ENCODE peak calls at places on chromosome 13, in six cellular contexts. One of them, this sample, is unnamed.

GRCh38 chr13:88656751-88657150 is 985.6 kb downstream of the SLITRK5 start:
- DNase-seq in prostate gland: no peak
- DNase-seq in heart right ventricle: no peak
- DNase-seq in coronary artery: no peak
- DNase-seq in endodermal cell: no peak
- DNase-seq in psoas muscle: no peak
- DNase-seq in this sample: no peak

GRCh38 chr13:25267715-25268114 is 19.6 kb downstream of the MTMR6 start:
- DNase-seq in psoas muscle: no peak
- DNase-seq in endodermal cell: no peak
- DNase-seq in heart right ventricle: no peak
- DNase-seq in prostate gland: no peak
- DNase-seq in coronary artery: no peak
- DNase-seq in this sample: no peak

GRCh38 chr13:23629566-23630272 is 59.5 kb downstream of the TNFRSF19 start:
- DNase-seq in heart right ventricle: no peak
- DNase-seq in endodermal cell: no peak
- DNase-seq in coronary artery: no peak
- DNase-seq in psoas muscle: no peak
- DNase-seq in prostate gland: peak; percentile 74
- DNase-seq in this sample: no peak

GRCh38 chr13:110161112-110161897 is 145.7 kb downstream of the COL4A1 start:
- DNase-seq in heart right ventricle: no peak
- DNase-seq in endodermal cell: peak; percentile 15
- DNase-seq in coronary artery: no peak
- DNase-seq in psoas muscle: no peak
- DNase-seq in prostate gland: no peak
- DNase-seq in this sample: no peak

GRCh38 chr13:90293793-90294361 is 1053.6 kb upstream of the MIR17HG start:
- DNase-seq in psoas muscle: no peak
- DNase-seq in endodermal cell: no peak
- DNase-seq in prostate gland: no peak
- DNase-seq in coronary artery: no peak
- DNase-seq in heart right ventricle: no peak
- DNase-seq in this sample: no peak

GRCh38 chr13:39397866-39398265 is 205.1 kb downstream of the LHFPL6 start:
- DNase-seq in heart right ventricle: no peak
- DNase-seq in coronary artery: no peak
- DNase-seq in psoas muscle: no peak
- DNase-seq in endodermal cell: no peak
- DNase-seq in prostate gland: no peak
- DNase-seq in this sample: no peak

GRCh38 chr13:24228852-24229458 is 68.4 kb downstream of the SPATA13 start:
- DNase-seq in coronary artery: no peak
- DNase-seq in endodermal cell: peak; percentile 69
- DNase-seq in psoas muscle: no peak
- DNase-seq in heart right ventricle: peak; percentile 44
- DNase-seq in prostate gland: no peak
- DNase-seq in this sample: peak; percentile 20

GRCh38 chr13:47437411-47437810 is 540.6 kb upstream of the HTR2A start:
- DNase-seq in prostate gland: no peak
- DNase-seq in psoas muscle: no peak
- DNase-seq in heart right ventricle: no peak
- DNase-seq in coronary artery: no peak
- DNase-seq in endodermal cell: no peak
- DNase-seq in this sample: no peak

GRCh38 chr13:80082396-80083096 is 258.4 kb downstream of the SPRY2 start:
- DNase-seq in heart right ventricle: no peak
- DNase-seq in prostate gland: no peak
- DNase-seq in endodermal cell: no peak
- DNase-seq in psoas muscle: no peak
- DNase-seq in coronary artery: no peak
- DNase-seq in this sample: no peak

GRCh38 chr13:46296920-46297319 is 85.2 kb downstream of the LRRC63 start:
- DNase-seq in endodermal cell: no peak
- DNase-seq in coronary artery: no peak
- DNase-seq in prostate gland: no peak
- DNase-seq in psoas muscle: no peak
- DNase-seq in heart right ventricle: no peak
- DNase-seq in this sample: no peak

GRCh38 chr13:82772802-82773201 is 1109.5 kb downstream of the SLITRK1 start:
- DNase-seq in endodermal cell: no peak
- DNase-seq in coronary artery: no peak
- DNase-seq in heart right ventricle: no peak
- DNase-seq in prostate gland: no peak
- DNase-seq in psoas muscle: no peak
- DNase-seq in this sample: no peak

GRCh38 chr13:113792821-113793717 is 34.0 kb downstream of the TMEM255B start:
- DNase-seq in prostate gland: no peak
- DNase-seq in endodermal cell: no peak
- DNase-seq in heart right ventricle: no peak
- DNase-seq in coronary artery: no peak
- DNase-seq in psoas muscle: no peak
- DNase-seq in this sample: no peak

GRCh38 chr13:101535192-101535746 is 82.8 kb downstream of the ITGBL1 start:
- DNase-seq in psoas muscle: no peak
- DNase-seq in coronary artery: no peak
- DNase-seq in prostate gland: no peak
- DNase-seq in heart right ventricle: no peak
- DNase-seq in endodermal cell: no peak
- DNase-seq in this sample: no peak

GRCh38 chr13:101530293-101530692 is 77.8 kb downstream of the ITGBL1 start:
- DNase-seq in endodermal cell: no peak
- DNase-seq in prostate gland: no peak
- DNase-seq in coronary artery: no peak
- DNase-seq in heart right ventricle: no peak
- DNase-seq in psoas muscle: no peak
- DNase-seq in this sample: no peak

DNA sequence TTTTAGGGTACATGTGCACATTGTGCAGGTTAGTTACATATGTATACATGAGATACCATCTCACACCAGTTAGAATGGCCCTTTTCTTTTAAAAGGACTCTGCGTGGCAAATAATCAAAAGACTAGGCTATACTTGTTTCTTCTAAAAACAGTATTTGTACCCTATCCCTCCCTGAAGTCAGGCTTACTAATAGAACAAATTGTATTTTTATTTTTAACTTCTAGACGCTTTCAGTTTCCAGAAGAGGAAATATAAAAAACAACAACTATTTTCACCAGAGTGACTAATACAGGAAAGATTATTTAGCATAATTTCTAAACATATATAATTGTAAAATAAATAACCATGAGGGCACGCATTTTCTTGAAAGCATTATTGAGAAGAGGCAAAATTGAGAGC is 83.6 kb downstream of the ITGBL1 start:
- DNase-seq in endodermal cell: no peak
- DNase-seq in prostate gland: no peak
- DNase-seq in psoas muscle: no peak
- DNase-seq in heart right ventricle: no peak
- DNase-seq in coronary artery: no peak
- DNase-seq in this sample: no peak
- H3K27ac ChIP-seq in endodermal cell: no peak overlapping the region
- H3K27ac ChIP-seq in prostate gland: no peak overlapping the region
- H3K27ac ChIP-seq in psoas muscle: no peak overlapping the region
- H3K27ac ChIP-seq in heart right ventricle: no peak overlapping the region
- H3K27ac ChIP-seq in coronary artery: no peak overlapping the region
- H3K27ac ChIP-seq in this sample: no peak overlapping the region

GRCh38 chr13:35716186-35716585 is 239.7 kb upstream of the MAB21L1 start:
- DNase-seq in coronary artery: no peak
- DNase-seq in endodermal cell: no peak
- DNase-seq in heart right ventricle: no peak
- DNase-seq in psoas muscle: no peak
- DNase-seq in prostate gland: no peak
- DNase-seq in this sample: peak; percentile 97

GRCh38 chr13:35714588-35714987 is 238.1 kb upstream of the MAB21L1 start:
- DNase-seq in psoas muscle: peak; percentile 36
- DNase-seq in heart right ventricle: no peak
- DNase-seq in endodermal cell: peak; percentile 53
- DNase-seq in prostate gland: no peak
- DNase-seq in coronary artery: no peak
- DNase-seq in this sample: no peak

GRCh38 chr13:35711909-35712308 is 235.4 kb upstream of the MAB21L1 start:
- DNase-seq in prostate gland: no peak
- DNase-seq in psoas muscle: no peak
- DNase-seq in coronary artery: no peak
- DNase-seq in endodermal cell: peak; percentile 29
- DNase-seq in heart right ventricle: no peak
- DNase-seq in this sample: no peak

GRCh38 chr13:35714096-35714495 is 237.6 kb upstream of the MAB21L1 start:
- DNase-seq in endodermal cell: no peak
- DNase-seq in coronary artery: no peak
- DNase-seq in heart right ventricle: no peak
- DNase-seq in prostate gland: no peak
- DNase-seq in psoas muscle: no peak
- DNase-seq in this sample: no peak

DNA sequence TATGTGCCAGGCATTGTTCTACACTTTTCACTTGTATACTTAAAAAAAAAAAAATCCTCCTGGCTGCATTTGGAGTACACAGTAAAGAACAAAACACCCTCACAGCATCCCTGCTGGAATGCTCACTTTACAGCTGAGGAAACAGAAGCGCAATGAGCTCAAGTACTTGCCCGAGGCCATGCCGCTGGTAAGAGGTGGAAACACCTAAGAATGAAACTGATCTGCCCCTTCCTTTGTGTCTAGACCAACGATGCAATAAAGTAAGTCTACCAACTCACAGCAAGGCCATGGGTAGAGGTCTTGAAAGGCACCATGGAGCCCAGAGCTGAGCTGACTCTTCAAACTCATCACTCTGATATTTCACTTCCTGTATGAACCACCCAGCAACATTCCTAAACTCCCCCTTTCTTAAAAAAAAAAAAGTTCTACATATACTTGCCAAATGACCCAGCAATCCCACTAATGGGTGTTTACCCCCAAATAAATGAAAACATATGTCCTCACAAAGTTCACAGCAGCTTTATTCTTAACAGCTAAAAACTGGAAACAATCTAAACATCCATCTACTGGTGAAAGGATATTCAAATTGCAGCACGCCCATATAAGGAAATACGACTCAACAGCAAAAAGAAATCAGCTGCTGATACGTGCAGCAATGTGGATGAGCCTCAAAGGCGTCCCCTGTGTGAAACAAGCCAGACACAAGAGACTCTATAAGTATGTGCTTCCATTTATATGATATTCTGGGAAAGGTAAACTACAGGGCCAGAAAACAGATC is 236.6 kb upstream of the MAB21L1 start:
- DNase-seq in coronary artery: no peak
- DNase-seq in endodermal cell: peak; percentile 33
- DNase-seq in heart right ventricle: no peak
- DNase-seq in psoas muscle: no peak
- DNase-seq in prostate gland: no peak
- DNase-seq in this sample: no peak
- H3K4me3 ChIP-seq in coronary artery: no peak overlapping the region
- H3K4me3 ChIP-seq in endodermal cell: no peak overlapping the region
- H3K4me3 ChIP-seq in heart right ventricle: no peak overlapping the region
- H3K4me3 ChIP-seq in psoas muscle: no peak overlapping the region
- H3K4me3 ChIP-seq in prostate gland: no peak overlapping the region
- H3K4me3 ChIP-seq in this sample: no peak overlapping the region

DNA sequence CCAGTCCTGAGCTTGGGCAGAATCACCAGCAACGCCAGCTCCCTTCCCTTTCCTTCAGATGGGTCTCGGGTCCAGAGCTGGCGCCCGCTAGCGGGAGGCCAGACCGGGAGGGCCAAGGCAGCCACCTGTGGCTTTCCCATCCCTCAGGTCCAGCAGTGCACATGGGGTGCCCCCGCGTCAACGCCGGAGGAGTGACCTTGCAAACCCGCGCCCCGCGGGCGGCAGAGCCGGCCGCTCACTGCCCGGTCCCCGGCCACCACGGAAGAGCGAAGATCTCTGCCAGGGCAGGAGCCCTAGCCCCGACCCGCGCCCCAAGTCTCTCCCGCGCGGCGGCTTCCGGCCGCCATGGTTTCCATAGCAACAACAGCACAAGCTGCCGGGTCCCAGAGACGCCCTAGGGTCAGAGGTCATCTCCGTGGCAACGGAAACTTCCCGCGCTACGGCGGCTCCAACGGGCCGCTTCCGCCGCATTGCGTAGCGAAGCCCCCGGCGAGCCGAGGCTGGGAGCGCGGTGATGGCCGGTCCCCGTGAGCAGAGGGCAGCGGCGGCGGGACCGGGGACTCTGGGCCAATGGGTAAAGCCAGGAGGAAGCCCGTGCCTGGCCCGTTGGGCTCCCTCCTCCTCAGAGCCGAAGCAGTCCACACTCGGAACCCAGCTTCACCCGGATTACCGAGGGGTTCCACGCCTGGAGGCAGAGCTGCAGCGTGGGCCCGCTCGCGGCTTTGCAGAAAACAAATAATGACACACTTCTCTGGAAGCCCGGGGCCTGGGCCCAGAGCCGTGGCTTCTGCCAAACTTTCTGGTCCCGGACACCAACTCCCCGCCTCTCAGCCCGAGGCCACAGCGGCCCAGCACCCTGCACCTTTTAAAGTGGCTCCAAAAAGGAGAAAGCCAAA is 7.4 kb downstream of the FGF14 start:
- DNase-seq in heart right ventricle: peak; percentile 97
- DNase-seq in coronary artery: peak; percentile 95
- DNase-seq in endodermal cell: peak; percentile 98
- DNase-seq in prostate gland: peak; percentile 73
- DNase-seq in psoas muscle: peak; percentile 95
- DNase-seq in this sample: no peak
- TF ChIP-seq CTCF in heart right ventricle: peak; percentile 54
- TF ChIP-seq CTCF in coronary artery: no peak
- TF ChIP-seq CTCF in endodermal cell: peak; percentile 65
- TF ChIP-seq CTCF in prostate gland: no peak
- TF ChIP-seq CTCF in psoas muscle: no peak
- TF ChIP-seq CTCF in this sample: no peak

GRCh38 chr13:75365724-75366173 is 116.2 kb downstream of the TBC1D4 start:
- DNase-seq in coronary artery: no peak
- DNase-seq in endodermal cell: no peak
- DNase-seq in psoas muscle: no peak
- DNase-seq in heart right ventricle: no peak
- DNase-seq in prostate gland: no peak
- DNase-seq in this sample: peak; percentile 78
- H3K27ac ChIP-seq in coronary artery: no peak overlapping the region
- H3K27ac ChIP-seq in endodermal cell: no peak overlapping the region
- H3K27ac ChIP-seq in psoas muscle: peak overlapping the region; percentile 93
- H3K27ac ChIP-seq in heart right ventricle: peak overlapping the region; percentile 45
- H3K27ac ChIP-seq in prostate gland: no peak overlapping the region
- H3K27ac ChIP-seq in this sample: peak overlapping the region; percentile 55

DNA sequence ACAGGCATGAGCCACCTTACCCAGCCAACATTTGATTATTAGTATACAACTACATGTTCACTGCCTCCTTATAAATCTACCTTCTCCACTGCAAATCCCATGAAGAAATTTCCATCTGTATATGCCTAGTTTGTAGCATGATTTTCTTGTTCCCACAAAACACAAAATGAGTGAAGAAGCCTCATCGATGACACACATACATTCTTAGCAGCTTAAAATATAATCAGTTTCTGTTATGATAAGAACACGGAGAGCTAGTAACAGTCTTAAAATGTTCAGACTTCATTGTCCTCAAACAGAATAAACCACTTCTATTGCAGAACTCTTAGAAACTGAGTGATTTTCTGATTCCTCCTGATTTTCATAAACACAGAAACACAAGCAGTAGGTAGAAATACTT is 740.5 kb downstream of the PCDH9 start:
- DNase-seq in prostate gland: no peak
- DNase-seq in endodermal cell: no peak
- DNase-seq in psoas muscle: no peak
- DNase-seq in coronary artery: no peak
- DNase-seq in heart right ventricle: no peak
- DNase-seq in this sample: no peak
- H3K4me3 ChIP-seq in prostate gland: no peak overlapping the region
- H3K4me3 ChIP-seq in endodermal cell: no peak overlapping the region
- H3K4me3 ChIP-seq in psoas muscle: no peak overlapping the region
- H3K4me3 ChIP-seq in coronary artery: no peak overlapping the region
- H3K4me3 ChIP-seq in heart right ventricle: no peak overlapping the region
- H3K4me3 ChIP-seq in this sample: no peak overlapping the region

This sample was measured in PC-9.